ENCODE peak calls at places on chromosomes 4 and X, in seven cellular contexts. F, Y, N, J, D, A and M are unnamed samples.

GRCh38 chr4:73762409-73762808 is 22.0 kb downstream of the CXCL8 start:
- DNase-seq in D (peak; percentile 87), A (peak; percentile 66), J (no peak), N (no peak), Y (no peak), F (no peak), M (no peak)

GRCh38 chrX:34119122-34119521 is 13.0 kb downstream of the FAM47A start:
- DNase-seq in N (no peak), D (no peak), J (no peak), A (no peak), Y (no peak), F (no peak), M (no peak)

GRCh38 chrX:83906921-83907320 is 46.0 kb downstream of the CYLC1 start:
- DNase-seq in Y (no peak), F (no peak), D (no peak), J (no peak), N (no peak), A (no peak), M (no peak)

GRCh38 chr4:47567511-47567910 is 82.4 kb downstream of the ATP10D start:
- DNase-seq in N (no peak), J (no peak), F (no peak), Y (no peak), A (no peak), D (no peak), M (peak; percentile 4)

GRCh38 chr4:189087981-189088380 is 852.7 kb upstream of the FRG1 start:
- DNase-seq in D (no peak), A (no peak), N (no peak), F (no peak), J (no peak), Y (no peak), M (no peak)

GRCh38 chr4:169410839-169411770 is 140.3 kb upstream of the SH3RF1 start:
- DNase-seq in N (no peak), A (peak; percentile 80), D (no peak), J (peak; percentile 11), Y (peak; percentile 28), F (peak; percentile 51), M (peak; percentile 2)

GRCh38 chr4:7166286-7166685 is 26.1 kb upstream of the SORCS2 start:
- DNase-seq in J (no peak), N (no peak), D (no peak), F (no peak), A (no peak), Y (peak; percentile 9), M (no peak)

GRCh38 chr4:7761720-7762119 is 177.9 kb downstream of the AFAP1 start:
- DNase-seq in A (peak; percentile 63), Y (peak; percentile 77), F (peak; percentile 54), N (peak; percentile 32), J (peak; percentile 52), D (peak; percentile 94), M (peak; percentile 41)

GRCh38 chr4:12633058-12633651 is 851.0 kb downstream of the RAB28 start:
- DNase-seq in A (peak; percentile 79), D (no peak), N (peak; percentile 79), J (peak; percentile 8), Y (peak; percentile 86), F (peak; percentile 48), M (peak; percentile 59)

GRCh38 chr4:41319553-41319952 is 62.8 kb downstream of the UCHL1 start:
- DNase-seq in N (peak; percentile 49), A (no peak), D (no peak), F (no peak), Y (peak; percentile 32), J (no peak), M (no peak)

GRCh38 chr4:100430441-100430840 is 87.4 kb downstream of the EMCN start:
- DNase-seq in A (peak; percentile 76), J (no peak), D (no peak), F (no peak), Y (no peak), N (no peak), M (no peak)

GRCh38 chr4:102869569-102870227 is 906 bp downstream of the CISD2 start:
- DNase-seq in D (no peak), N (no peak), Y (peak; percentile 25), J (no peak), A (peak; percentile 30), F (no peak), M (no peak)

GRCh38 chrX:47264507-47265173 is 31.8 kb downstream of the USP11 start:
- DNase-seq in N (no peak), Y (no peak), F (no peak), D (no peak), J (no peak), A (peak; percentile 28), M (no peak)

GRCh38 chrX:149286940-149287349 is 218.2 kb downstream of the IDS start:
- DNase-seq in D (no peak), F (no peak), J (no peak), N (peak; percentile 12), A (peak; percentile 60), Y (peak; percentile 52), M (peak; percentile 50)

GRCh38 chr4:151992755-151993154 is 231.9 kb upstream of the GATB start:
- DNase-seq in J (no peak), F (no peak), D (no peak), N (no peak), Y (no peak), A (no peak), M (no peak)

GRCh38 chrX:69808375-69808774 is 192.5 kb downstream of the EDA start:
- DNase-seq in F (no peak), D (no peak), J (no peak), A (no peak), N (no peak), Y (no peak), M (no peak)

GRCh38 chr4:154490589-154491340 is 834 bp downstream of the DCHS2 start:
- DNase-seq in Y (no peak), J (no peak), A (no peak), D (peak; percentile 82), F (no peak), N (no peak), M (no peak)

GRCh38 chr4:66575024-66575696 is 904.9 kb upstream of the EPHA5 start:
- DNase-seq in A (no peak), F (no peak), J (no peak), D (no peak), Y (peak; percentile 89), N (no peak), M (no peak)

GRCh38 chrX:71365356-71365875 is 741 bp upstream of the TAF1 start:
- DNase-seq in A (no peak), J (no peak), D (no peak), N (no peak), Y (no peak), F (no peak), M (no peak)

GRCh38 chr4:10096201-10096975 is 20.2 kb downstream of the WDR1 start:
- DNase-seq in J (peak; percentile 62), A (peak; percentile 84), D (no peak), Y (peak; percentile 89), N (peak; percentile 76), F (peak; percentile 84), M (peak; percentile 91)
- TF ChIP-seq POLR2A in J (no peak), A (no peak), D (no peak), Y (no peak), N (no peak), F (no peak), M (no peak)

GRCh38 chr4:153467154-153467896 is 1.2 kb downstream of the TMEM131L start:
- DNase-seq in J (peak; percentile 78), Y (peak; percentile 45), A (peak; percentile 55), N (peak; percentile 39), F (no peak), D (no peak), M (peak; percentile 73)

GRCh38 chr4:153465145-153465544 is 1.0 kb upstream of the TMEM131L start:
- DNase-seq in J (no peak), Y (no peak), N (no peak), F (no peak), D (no peak), A (peak; percentile 54), M (peak; percentile 37)

GRCh38 chr4:153466637-153467153 is 535 bp downstream of the TMEM131L start:
- DNase-seq in A (no peak), D (no peak), N (no peak), J (no peak), F (no peak), Y (peak; percentile 25), M (no peak)

GRCh38 chr4:153465583-153465921 is 608 bp upstream of the TMEM131L start:
- DNase-seq in J (peak; percentile 45), D (peak; percentile 92), F (peak; percentile 31), Y (peak; percentile 56), A (peak; percentile 72), N (peak; percentile 16), M (no peak)

DNA sequence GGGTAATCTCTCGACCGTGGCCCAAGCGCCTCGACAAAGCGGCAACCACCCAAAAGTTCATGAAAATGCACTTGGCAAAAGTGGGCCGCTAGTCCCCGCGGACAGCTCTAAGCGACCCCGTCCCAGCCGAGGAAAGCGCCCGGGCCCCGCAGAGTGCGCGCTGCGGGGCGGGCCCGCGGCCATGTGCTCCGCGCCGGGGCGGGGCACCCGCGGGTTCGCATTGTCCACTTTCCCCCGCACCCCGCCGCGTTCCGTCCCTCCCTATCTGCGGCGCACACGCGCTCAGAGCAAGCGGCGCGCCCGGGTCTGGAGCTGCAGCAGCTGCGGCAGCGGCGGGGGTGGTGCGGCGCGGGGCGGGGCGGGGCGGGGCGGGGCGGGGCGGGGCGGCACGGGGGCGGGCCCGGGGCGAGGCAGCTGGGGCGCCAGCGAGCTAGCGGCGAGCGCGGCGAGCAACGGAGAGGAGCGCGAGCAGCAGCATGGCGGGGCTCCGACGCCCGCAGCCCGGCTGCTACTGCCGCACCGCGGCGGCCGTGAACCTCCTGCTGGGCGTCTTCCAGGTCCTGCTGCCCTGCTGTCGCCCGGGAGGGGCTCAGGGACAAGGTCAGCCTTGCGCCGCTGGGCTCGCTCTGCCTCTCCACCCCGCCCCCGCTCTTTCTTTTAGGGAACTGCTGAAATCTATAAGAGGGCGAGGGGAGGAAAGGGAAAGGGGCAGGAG is at the start of gene TMEM131L:
- DNase-seq in N (peak; percentile 21), A (peak; percentile 85), Y (peak; percentile 62), J (peak; percentile 61), D (peak; percentile 93), F (peak; percentile 45), M (peak; percentile 96)
- TF ChIP-seq POLR2A in N (no peak), A (peak; percentile 53), Y (peak; percentile 61), J (peak; percentile 81), D (peak; percentile 20), F (no peak), M (peak; percentile 54)

DNA sequence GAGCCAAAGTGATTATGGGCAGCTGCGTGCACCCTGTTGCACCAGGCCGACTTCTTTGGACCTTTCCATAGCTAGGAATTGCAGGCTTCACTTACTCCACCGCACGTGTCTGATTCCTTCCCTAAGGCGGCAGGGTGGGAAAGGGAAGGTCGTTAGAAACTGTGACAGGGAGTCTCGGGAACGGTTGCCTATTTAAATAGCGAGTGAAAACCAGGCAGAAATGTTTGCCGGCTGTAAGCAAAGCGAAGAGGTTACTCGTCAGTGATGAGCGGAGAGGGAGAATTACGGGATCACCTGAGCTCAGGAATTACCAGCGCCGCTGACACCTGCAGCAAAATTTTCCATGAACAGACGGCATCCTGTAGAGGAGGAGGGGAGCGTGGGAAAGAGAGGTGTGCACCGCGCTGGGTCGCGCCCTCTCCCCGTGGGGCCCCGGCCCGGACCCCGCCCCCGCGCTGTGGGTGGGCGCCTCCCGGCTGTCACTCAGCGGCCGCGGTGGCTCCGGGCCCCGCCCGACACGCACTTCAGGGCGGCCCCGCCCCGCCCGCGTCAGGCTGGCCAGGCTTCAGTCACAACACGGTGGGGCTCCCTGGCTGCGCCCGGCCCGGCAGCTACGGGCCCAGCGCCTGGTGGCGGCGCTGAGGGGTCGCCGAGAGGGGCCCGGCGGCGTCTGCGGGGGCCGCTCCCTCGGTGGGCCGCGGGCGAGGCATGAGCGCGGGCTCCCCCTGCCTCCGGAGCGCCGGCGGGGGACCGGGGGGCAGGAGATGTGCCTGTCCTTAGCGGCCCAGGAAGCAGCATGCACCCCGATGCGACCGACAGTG is at the start of gene SNX25:
- DNase-seq in Y (peak; percentile 80), J (peak; percentile 69), A (peak; percentile 86), N (peak; percentile 54), F (peak; percentile 83), D (no peak), M (peak; percentile 86)
- TF ChIP-seq POLR2A in Y (peak; percentile 94), J (peak; percentile 94), A (peak; percentile 28), N (peak; percentile 47), F (no peak), D (peak; percentile 18), M (peak; percentile 67)

GRCh38 chr4:2416564-2417195 is 1.8 kb downstream of the ZFYVE28 start:
- DNase-seq in Y (no peak), D (no peak), N (no peak), F (no peak), J (no peak), A (peak; percentile 54), M (peak; percentile 38)
- TF ChIP-seq POLR2A in Y (no peak), D (no peak), N (no peak), F (no peak), J (no peak), A (no peak), M (no peak)